ENCODE peak calls at places on chromosome 15, in eight cellular contexts. V is GM23338, J is astrocyte of the spinal cord, T is fibroblast of pulmonary artery, O is AG04450, W is heart left ventricle, P is HCT116, H is coronary artery. M is an unnamed sample.

GRCh38 chr15:59304807-59305206 is 67.9 kb downstream of the MYO1E start:
- DNase-seq in V (no peak), J (no peak), T (no peak), O (no peak), W (no peak), P (no peak), H (no peak), M (no peak)

GRCh38 chr15:96893159-96893906 is 562.8 kb downstream of the NR2F2 start:
- DNase-seq in V (peak; percentile 75), J (peak; percentile 6), T (peak; percentile 42), O (no peak), W (no peak), P (no peak), H (no peak), M (peak; percentile 35)

GRCh38 chr15:94056314-94056713 is 175.0 kb upstream of the MCTP2 start:
- DNase-seq in V (no peak), J (peak; percentile 84), T (peak; percentile 6), O (peak; percentile 67), W (no peak), P (no peak), H (no peak), M (no peak)

GRCh38 chr15:62569460-62570404 is 404.6 kb upstream of the C2CD4B start:
- DNase-seq in V (no peak), J (peak; percentile 76), T (peak; percentile 71), O (peak; percentile 91), W (peak; percentile 74), P (no peak), H (peak; percentile 84), M (peak; percentile 38)

GRCh38 chr15:22786868-22787698 is 639 bp downstream of the NIPA1 start:
- DNase-seq in V (peak; percentile 66), J (peak; percentile 27), T (peak; percentile 17), O (no peak), W (no peak), P (no peak), H (no peak), M (peak; percentile 7)

GRCh38 chr15:64763874-64764273 is 11.5 kb downstream of the RBPMS2 start:
- DNase-seq in V (no peak), J (no peak), T (no peak), O (no peak), W (no peak), P (no peak), H (no peak), M (no peak)

GRCh38 chr15:85929786-85930185 is 135.1 kb upstream of the KLHL25 start:
- DNase-seq in V (no peak), J (no peak), T (no peak), O (no peak), W (no peak), P (no peak), H (no peak), M (no peak)

GRCh38 chr15:75989045-75989444 is 23.2 kb downstream of the NRG4 start:
- DNase-seq in V (no peak), J (no peak), T (no peak), O (no peak), W (no peak), P (no peak), H (no peak), M (no peak)

GRCh38 chr15:66986951-66987350 is 78.5 kb upstream of the SMAD3 start:
- DNase-seq in V (no peak), J (no peak), T (no peak), O (no peak), W (no peak), P (no peak), H (no peak), M (no peak)

GRCh38 chr15:74958320-74958907 is 1.8 kb upstream of the RPP25 start:
- DNase-seq in V (peak; percentile 84), J (no peak), T (no peak), O (no peak), W (peak; percentile 70), P (no peak), H (peak; percentile 87), M (no peak)

GRCh38 chr15:61879219-61879618 is 181.0 kb downstream of the VPS13C start:
- DNase-seq in V (no peak), J (no peak), T (no peak), O (no peak), W (no peak), P (no peak), H (no peak), M (peak; percentile 87)

GRCh38 chr15:79257454-79257853 is 25.1 kb upstream of the ANKRD34C start:
- DNase-seq in V (no peak), J (no peak), T (no peak), O (no peak), W (no peak), P (no peak), H (no peak), M (no peak)

GRCh38 chr15:41495736-41496599 is 2.3 kb downstream of the ITPKA start:
- DNase-seq in V (peak; percentile 82), J (no peak), T (no peak), O (no peak), W (peak; percentile 64), P (no peak), H (no peak), M (no peak)
- H3K4me3 ChIP-seq in V (peak overlapping the region; percentile 64), J (no peak overlapping the region), T (no peak overlapping the region), O (no peak overlapping the region), W (no peak overlapping the region), P (no peak overlapping the region), H (peak overlapping the region; percentile 78), M (no peak overlapping the region)

DNA sequence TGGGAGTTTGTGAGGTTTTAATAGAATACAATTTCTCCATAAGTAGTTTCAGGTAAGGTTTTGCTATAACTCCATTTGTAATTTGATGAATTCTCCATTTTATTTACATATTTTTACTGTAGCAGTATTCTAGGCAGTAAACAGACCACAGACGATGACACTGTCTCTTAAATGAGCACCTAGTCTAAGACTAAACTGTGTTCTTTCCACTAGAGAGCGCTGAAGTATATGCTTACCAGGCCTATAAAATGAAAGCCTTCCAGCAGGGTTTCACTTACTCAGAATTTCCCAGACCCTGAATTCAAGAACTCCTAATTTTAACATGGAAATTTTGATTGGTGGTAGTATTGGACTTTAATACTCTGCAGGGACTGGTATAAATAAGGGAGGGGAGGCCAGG is 41.6 kb downstream of the POLG start:
- DNase-seq in V (peak; percentile 32), J (no peak), T (no peak), O (no peak), W (no peak), P (no peak), H (no peak), M (no peak)
- TF ChIP-seq CTCF in V (peak; percentile 31), J (no peak), T (no peak), O (no peak), W (no peak), P (no peak), H (no peak), M (no peak)

DNA sequence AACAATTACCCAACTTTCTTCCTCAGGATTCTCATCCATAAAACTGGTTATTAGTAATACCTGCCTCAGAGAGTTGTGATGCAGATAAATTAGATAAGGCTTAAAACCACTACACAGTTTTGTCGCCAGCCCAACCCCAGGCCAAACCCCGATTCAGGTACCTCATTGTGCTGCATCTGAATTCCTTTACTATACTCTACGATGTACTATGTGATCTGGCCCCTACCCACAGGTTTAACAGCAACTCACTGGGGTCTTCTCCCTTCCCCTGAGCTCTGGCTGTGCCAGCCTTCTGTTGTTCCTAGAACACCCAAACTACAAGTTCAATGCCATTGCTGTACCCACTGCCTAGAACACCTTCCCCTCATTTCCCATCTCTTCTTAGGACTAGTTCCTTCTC is 64.6 kb downstream of the MYO5A start:
- DNase-seq in V (no peak), J (no peak), T (no peak), O (no peak), W (no peak), P (no peak), H (no peak), M (no peak)
- H3K4me3 ChIP-seq in V (no peak overlapping the region), J (no peak overlapping the region), T (no peak overlapping the region), O (no peak overlapping the region), W (no peak overlapping the region), P (no peak overlapping the region), H (no peak overlapping the region), M (no peak overlapping the region)

GRCh38 chr15:37995461-37996347 is 61.3 kb downstream of the TMCO5A start:
- DNase-seq in V (peak; percentile 81), J (peak; percentile 82), T (peak; percentile 87), O (peak; percentile 27), W (no peak), P (peak; percentile 45), H (no peak), M (peak; percentile 75)
- TF ChIP-seq CTCF in V (peak; percentile 80), J (peak; percentile 57), T (peak; percentile 67), O (peak; percentile 72), W (peak; percentile 61), P (peak; percentile 42), H (peak; percentile 43), M (peak; percentile 61)

GRCh38 chr15:91922701-91923279 is 69.3 kb downstream of the SLCO3A1 start:
- DNase-seq in V (no peak), J (no peak), T (no peak), O (no peak), W (no peak), P (no peak), H (no peak), M (no peak)

GRCh38 chr15:91919014-91919534 is 65.6 kb downstream of the SLCO3A1 start:
- DNase-seq in V (no peak), J (peak; percentile 18), T (no peak), O (no peak), W (peak; percentile 70), P (no peak), H (peak; percentile 83), M (no peak)

GRCh38 chr15:91921821-91922198 is 68.3 kb downstream of the SLCO3A1 start:
- DNase-seq in V (no peak), J (no peak), T (no peak), O (no peak), W (no peak), P (no peak), H (no peak), M (no peak)

GRCh38 chr15:91917991-91918390 is 64.5 kb downstream of the SLCO3A1 start:
- DNase-seq in V (no peak), J (no peak), T (no peak), O (no peak), W (no peak), P (no peak), H (no peak), M (no peak)

DNA sequence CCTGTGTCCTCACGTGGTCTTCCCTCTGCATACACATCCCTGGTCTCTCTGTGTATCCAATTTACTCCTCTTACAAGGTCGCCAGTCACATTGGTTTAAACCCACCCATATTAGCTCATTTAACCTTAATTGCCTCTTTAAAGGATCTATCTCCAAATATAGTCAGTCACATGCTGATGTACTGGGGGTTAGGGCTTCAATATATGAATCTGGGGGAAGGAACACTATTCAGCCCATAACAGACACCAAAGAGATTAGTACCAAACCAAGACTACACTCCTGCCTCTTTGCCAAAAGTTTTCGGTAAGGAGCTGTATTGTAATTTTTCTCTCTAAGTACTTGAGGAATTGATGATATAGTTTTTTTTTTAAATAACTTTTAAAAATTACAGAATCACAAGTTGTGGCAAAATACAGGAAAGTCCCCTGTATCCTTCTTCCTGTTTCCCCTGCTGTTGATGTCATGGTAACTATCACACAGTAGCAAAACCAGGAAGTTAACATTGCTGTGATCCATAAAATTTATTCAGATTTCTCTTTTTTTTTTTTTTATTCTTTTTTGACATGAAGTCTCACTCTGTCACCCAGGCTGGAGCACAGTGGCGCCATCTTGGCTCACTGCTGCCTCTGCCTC is 67.8 kb downstream of the SLCO3A1 start:
- DNase-seq in V (no peak), J (no peak), T (peak; percentile 65), O (no peak), W (no peak), P (no peak), H (no peak), M (peak; percentile 71)
- H3K4me3 ChIP-seq in V (no peak overlapping the region), J (no peak overlapping the region), T (no peak overlapping the region), O (no peak overlapping the region), W (no peak overlapping the region), P (no peak overlapping the region), H (peak overlapping the region; percentile 31), M (no peak overlapping the region)